ENCODE peak calls at places on chromosome 9, in ten cellular contexts. One of them, this sample, is unnamed. For H3K4me1, the result is how much of the 10 kb centered on the place peaks cover.

GRCh38 chr9:6630502-6631206 is 14.9 kb downstream of the GLDC start:
- DNase-seq in uterus: no peak
- DNase-seq in HCT116: no peak
- DNase-seq in tibial nerve: no peak
- DNase-seq in heart left ventricle: no peak
- DNase-seq in GM12878: peak
- DNase-seq in A549: no peak
- DNase-seq in ovary: no peak
- DNase-seq in spleen: peak
- DNase-seq in adrenal gland: no peak
- DNase-seq in this sample: no peak

GRCh38 chr9:113178087-113178486 is 27.3 kb downstream of the SLC31A2 start:
- DNase-seq in uterus: no peak
- DNase-seq in spleen: no peak
- DNase-seq in heart left ventricle: no peak
- DNase-seq in GM12878: no peak
- DNase-seq in HCT116: no peak
- DNase-seq in tibial nerve: no peak
- DNase-seq in ovary: no peak
- DNase-seq in adrenal gland: no peak
- DNase-seq in A549: no peak
- DNase-seq in this sample: no peak

GRCh38 chr9:3181049-3181953 is 337.4 kb upstream of the PUM3 start:
- DNase-seq in tibial nerve: no peak
- DNase-seq in HCT116: no peak
- DNase-seq in A549: peak
- DNase-seq in spleen: no peak
- DNase-seq in ovary: peak
- DNase-seq in heart left ventricle: no peak
- DNase-seq in uterus: no peak
- DNase-seq in GM12878: no peak
- DNase-seq in adrenal gland: peak
- DNase-seq in this sample: peak

GRCh38 chr9:116990592-116990991 is 303.5 kb downstream of the TRIM32 start:
- DNase-seq in spleen: no peak
- DNase-seq in tibial nerve: no peak
- DNase-seq in ovary: no peak
- DNase-seq in heart left ventricle: no peak
- DNase-seq in A549: no peak
- DNase-seq in HCT116: no peak
- DNase-seq in adrenal gland: no peak
- DNase-seq in GM12878: no peak
- DNase-seq in uterus: no peak
- DNase-seq in this sample: no peak

GRCh38 chr9:18795947-18796705 is 236.9 kb downstream of the SAXO1 start:
- DNase-seq in A549: no peak
- DNase-seq in tibial nerve: no peak
- DNase-seq in spleen: no peak
- DNase-seq in uterus: no peak
- DNase-seq in heart left ventricle: no peak
- DNase-seq in HCT116: no peak
- DNase-seq in ovary: no peak
- DNase-seq in adrenal gland: no peak
- DNase-seq in GM12878: no peak
- DNase-seq in this sample: no peak

GRCh38 chr9:35960029-35960655 is 2.2 kb upstream of the OR2S2 start:
- DNase-seq in spleen: no peak
- DNase-seq in A549: no peak
- DNase-seq in HCT116: no peak
- DNase-seq in heart left ventricle: no peak
- DNase-seq in tibial nerve: no peak
- DNase-seq in uterus: no peak
- DNase-seq in adrenal gland: no peak
- DNase-seq in GM12878: no peak
- DNase-seq in ovary: no peak
- DNase-seq in this sample: no peak

GRCh38 chr9:127202461-127203139 is 62.0 kb upstream of the GARNL3 start:
- DNase-seq in HCT116: no peak
- DNase-seq in A549: no peak
- DNase-seq in uterus: no peak
- DNase-seq in heart left ventricle: no peak
- DNase-seq in spleen: no peak
- DNase-seq in adrenal gland: no peak
- DNase-seq in tibial nerve: no peak
- DNase-seq in GM12878: no peak
- DNase-seq in ovary: no peak
- DNase-seq in this sample: no peak

GRCh38 chr9:78011037-78011436 is 20.6 kb downstream of the GNAQ start:
- DNase-seq in ovary: no peak
- DNase-seq in tibial nerve: no peak
- DNase-seq in heart left ventricle: no peak
- DNase-seq in GM12878: no peak
- DNase-seq in A549: no peak
- DNase-seq in adrenal gland: no peak
- DNase-seq in spleen: no peak
- DNase-seq in uterus: no peak
- DNase-seq in HCT116: no peak
- DNase-seq in this sample: no peak

GRCh38 chr9:136225748-136226679 is 19.6 kb downstream of the QSOX2 start:
- DNase-seq in tibial nerve: peak
- DNase-seq in A549: peak
- DNase-seq in HCT116: peak
- DNase-seq in heart left ventricle: peak
- DNase-seq in adrenal gland: peak
- DNase-seq in ovary: no peak
- DNase-seq in GM12878: peak
- DNase-seq in spleen: peak
- DNase-seq in uterus: no peak
- DNase-seq in this sample: peak

GRCh38 chr9:2087500-2088313 is 72.6 kb downstream of the SMARCA2 start:
- DNase-seq in heart left ventricle: no peak
- DNase-seq in uterus: no peak
- DNase-seq in GM12878: peak
- DNase-seq in tibial nerve: no peak
- DNase-seq in spleen: no peak
- DNase-seq in ovary: no peak
- DNase-seq in HCT116: peak
- DNase-seq in A549: peak
- DNase-seq in adrenal gland: peak
- DNase-seq in this sample: no peak

GRCh38 chr9:137347928-137348327 is 45.9 kb upstream of the NRARP start:
- DNase-seq in adrenal gland: no peak
- DNase-seq in tibial nerve: no peak
- DNase-seq in spleen: no peak
- DNase-seq in A549: no peak
- DNase-seq in uterus: no peak
- DNase-seq in ovary: no peak
- DNase-seq in GM12878: no peak
- DNase-seq in heart left ventricle: no peak
- DNase-seq in HCT116: no peak
- DNase-seq in this sample: no peak

GRCh38 chr9:83422512-83422911 is 115.7 kb downstream of the FRMD3 start:
- DNase-seq in heart left ventricle: no peak
- DNase-seq in uterus: no peak
- DNase-seq in A549: no peak
- DNase-seq in spleen: no peak
- DNase-seq in tibial nerve: no peak
- DNase-seq in ovary: no peak
- DNase-seq in GM12878: no peak
- DNase-seq in adrenal gland: peak
- DNase-seq in HCT116: no peak
- DNase-seq in this sample: no peak

GRCh38 chr9:83429229-83429628 is 109.0 kb downstream of the FRMD3 start:
- DNase-seq in GM12878: no peak
- DNase-seq in heart left ventricle: no peak
- DNase-seq in uterus: no peak
- DNase-seq in tibial nerve: no peak
- DNase-seq in spleen: no peak
- DNase-seq in HCT116: no peak
- DNase-seq in ovary: no peak
- DNase-seq in adrenal gland: no peak
- DNase-seq in A549: no peak
- DNase-seq in this sample: no peak

GRCh38 chr9:83423815-83424707 is 114.1 kb downstream of the FRMD3 start:
- DNase-seq in A549: no peak
- DNase-seq in uterus: no peak
- DNase-seq in heart left ventricle: no peak
- DNase-seq in GM12878: no peak
- DNase-seq in HCT116: no peak
- DNase-seq in adrenal gland: no peak
- DNase-seq in tibial nerve: no peak
- DNase-seq in ovary: no peak
- DNase-seq in spleen: no peak
- DNase-seq in this sample: no peak

GRCh38 chr9:83424831-83425230 is 113.4 kb downstream of the FRMD3 start:
- DNase-seq in tibial nerve: no peak
- DNase-seq in HCT116: no peak
- DNase-seq in GM12878: no peak
- DNase-seq in uterus: no peak
- DNase-seq in spleen: no peak
- DNase-seq in ovary: no peak
- DNase-seq in A549: no peak
- DNase-seq in adrenal gland: no peak
- DNase-seq in heart left ventricle: no peak
- DNase-seq in this sample: no peak

DNA sequence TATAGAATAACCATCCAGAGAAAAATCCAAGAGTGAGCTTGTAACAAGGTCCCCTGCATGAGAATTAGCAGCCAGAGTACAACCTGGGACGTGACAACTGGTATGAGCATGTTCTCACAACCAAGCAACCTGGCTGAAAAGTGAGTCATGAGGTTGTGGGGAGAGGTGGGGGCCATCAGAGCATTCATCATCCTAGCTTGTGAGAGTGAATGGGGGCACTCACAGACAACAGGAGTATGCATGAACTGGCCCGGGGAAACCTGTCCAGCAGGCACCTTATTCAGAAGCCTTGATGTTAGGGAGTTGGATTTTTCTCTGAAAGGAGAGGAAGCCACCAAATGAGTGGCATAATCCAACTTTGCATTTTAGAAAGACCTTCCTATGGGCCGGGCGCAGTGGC is 113.0 kb downstream of the FRMD3 start:
- DNase-seq in heart left ventricle: no peak
- DNase-seq in HCT116: no peak
- DNase-seq in adrenal gland: peak
- DNase-seq in tibial nerve: no peak
- DNase-seq in uterus: no peak
- DNase-seq in ovary: no peak
- DNase-seq in GM12878: no peak
- DNase-seq in A549: no peak
- DNase-seq in spleen: no peak
- DNase-seq in this sample: no peak
- H3K27ac ChIP-seq in heart left ventricle: no peak
- H3K27ac ChIP-seq in HCT116: no peak
- H3K27ac ChIP-seq in adrenal gland: no peak
- H3K27ac ChIP-seq in tibial nerve: no peak
- H3K27ac ChIP-seq in uterus: no peak
- H3K27ac ChIP-seq in ovary: no peak
- H3K27ac ChIP-seq in GM12878: no peak
- H3K27ac ChIP-seq in A549: no peak
- H3K27ac ChIP-seq in spleen: no peak
- H3K27ac ChIP-seq in this sample: no peak

DNA sequence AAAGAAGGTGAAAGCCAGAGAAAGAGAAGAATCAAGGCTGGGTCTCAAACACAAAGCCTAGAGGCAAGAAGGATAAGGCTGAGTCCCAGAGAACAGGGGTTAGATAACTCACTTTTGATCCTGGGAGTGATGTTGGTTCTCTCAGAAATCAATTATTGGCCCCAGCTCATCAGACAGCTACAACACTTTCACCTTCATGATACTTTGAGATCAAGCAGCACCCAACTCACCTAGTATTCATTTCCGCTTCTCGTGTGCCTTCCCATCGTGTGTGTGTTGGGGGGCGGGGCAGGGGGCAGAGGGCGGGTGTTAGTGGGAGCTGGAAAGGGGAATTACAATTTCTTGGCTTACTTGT is 92.2 kb upstream of the RAD23B start:
- DNase-seq in tibial nerve: no peak
- DNase-seq in heart left ventricle: no peak
- DNase-seq in A549: no peak
- DNase-seq in spleen: no peak
- DNase-seq in uterus: no peak
- DNase-seq in ovary: no peak
- DNase-seq in GM12878: no peak
- DNase-seq in HCT116: no peak
- DNase-seq in adrenal gland: no peak
- DNase-seq in this sample: no peak
- TF ChIP-seq POLR2A in tibial nerve: no peak
- TF ChIP-seq POLR2A in heart left ventricle: no peak
- TF ChIP-seq POLR2A in A549: no peak
- TF ChIP-seq POLR2A in spleen: no peak
- TF ChIP-seq POLR2A in uterus: no peak
- TF ChIP-seq POLR2A in ovary: no peak
- TF ChIP-seq POLR2A in GM12878: no peak
- TF ChIP-seq POLR2A in HCT116: no peak
- TF ChIP-seq POLR2A in adrenal gland: no peak
- TF ChIP-seq POLR2A in this sample: no peak

DNA sequence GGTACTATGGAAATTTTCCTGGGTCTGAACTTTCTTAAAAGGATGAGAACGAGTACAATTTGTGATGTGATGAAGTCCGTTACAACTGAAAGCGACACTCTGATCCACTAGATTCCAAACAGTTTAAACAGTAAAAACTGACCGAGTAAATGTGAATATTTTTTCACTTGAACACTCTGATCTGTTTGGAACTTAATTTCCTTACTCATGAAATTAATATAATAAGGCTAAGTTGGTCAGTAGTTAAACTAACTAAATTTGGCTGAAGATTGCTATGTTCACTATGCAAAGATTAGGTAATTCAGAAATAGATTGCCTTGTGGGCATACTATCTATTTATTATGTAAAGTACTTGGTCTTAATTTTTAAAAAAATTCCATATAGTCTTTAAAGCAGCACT is at the start of gene C9orf57:
- DNase-seq in spleen: no peak
- DNase-seq in uterus: no peak
- DNase-seq in ovary: no peak
- DNase-seq in adrenal gland: no peak
- DNase-seq in tibial nerve: no peak
- DNase-seq in heart left ventricle: no peak
- DNase-seq in A549: no peak
- DNase-seq in HCT116: no peak
- DNase-seq in GM12878: no peak
- DNase-seq in this sample: no peak
- H3K4me1 ChIP-seq in spleen: under half
- H3K4me1 ChIP-seq in uterus: under half
- H3K4me1 ChIP-seq in ovary: under half
- H3K4me1 ChIP-seq in adrenal gland: under half
- H3K4me1 ChIP-seq in tibial nerve: under half
- H3K4me1 ChIP-seq in heart left ventricle: under half
- H3K4me1 ChIP-seq in A549: under half
- H3K4me1 ChIP-seq in HCT116: under half
- H3K4me1 ChIP-seq in GM12878: under half
- H3K4me1 ChIP-seq in this sample: under half

DNA sequence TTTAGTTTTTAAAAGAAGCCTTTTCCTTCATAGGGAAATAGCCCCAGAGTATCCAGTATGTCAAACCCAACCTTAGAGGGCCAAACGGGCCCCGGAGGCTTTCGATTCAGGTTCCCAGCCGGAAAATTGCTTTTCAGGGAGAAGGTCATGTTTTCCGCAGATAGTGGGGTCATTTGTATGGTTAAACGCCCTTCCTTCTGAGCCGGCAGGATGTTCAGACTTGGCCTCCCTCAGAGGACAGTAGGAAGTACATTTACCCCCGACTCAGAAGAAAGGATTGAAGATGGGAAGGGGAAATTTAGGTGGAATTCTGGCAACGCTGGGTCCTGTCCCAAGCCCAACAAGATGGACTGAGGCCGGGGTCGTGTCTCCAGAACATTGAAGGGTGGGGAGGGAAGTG is 195.2 kb downstream of the AOPEP start:
- DNase-seq in uterus: peak
- DNase-seq in adrenal gland: no peak
- DNase-seq in A549: no peak
- DNase-seq in GM12878: no peak
- DNase-seq in ovary: peak
- DNase-seq in tibial nerve: no peak
- DNase-seq in HCT116: no peak
- DNase-seq in heart left ventricle: no peak
- DNase-seq in spleen: no peak
- DNase-seq in this sample: no peak
- H3K27ac ChIP-seq in uterus: peak
- H3K27ac ChIP-seq in adrenal gland: peak
- H3K27ac ChIP-seq in A549: peak
- H3K27ac ChIP-seq in GM12878: no peak
- H3K27ac ChIP-seq in ovary: peak
- H3K27ac ChIP-seq in tibial nerve: peak
- H3K27ac ChIP-seq in HCT116: peak
- H3K27ac ChIP-seq in heart left ventricle: peak
- H3K27ac ChIP-seq in spleen: peak
- H3K27ac ChIP-seq in this sample: peak